ENCODE peak calls at places on chromosomes 2 and 18, in four cellular contexts. N, O, X and K are unnamed samples. For H3K4me1, the result is how much of the 10 kb centered on the place peaks cover.

GRCh38 chr2:191719938-191720337 is 42.0 kb downstream of the NABP1 start:
- DNase-seq in N (no peak), O (no peak), X (no peak), K (no peak)

GRCh38 chr18:48834421-48835011 is 116.2 kb downstream of the SMAD7 start:
- DNase-seq in N (peak), O (peak), X (peak), K (peak)

GRCh38 chr2:17620841-17621240 is 80.3 kb downstream of the VSNL1 start:
- DNase-seq in N (peak), O (no peak), X (no peak), K (no peak)

GRCh38 chr2:73999881-74000597 is 15.3 kb downstream of the TET3 start:
- DNase-seq in N (peak), O (no peak), X (no peak), K (no peak)

GRCh38 chr2:218259099-218259921 is 1.5 kb upstream of the GPBAR1 start:
- DNase-seq in N (peak), O (no peak), X (no peak), K (no peak)

GRCh38 chr2:77348821-77349220 is 173.4 kb downstream of the LRRTM4 start:
- DNase-seq in N (no peak), O (no peak), X (no peak), K (no peak)

GRCh38 chr2:118207889-118208288 is 119.6 kb downstream of the INSIG2 start:
- DNase-seq in N (no peak), O (no peak), X (no peak), K (no peak)

GRCh38 chr2:6027066-6027465 is 334.9 kb downstream of the SOX11 start:
- DNase-seq in N (no peak), O (no peak), X (no peak), K (no peak)

GRCh38 chr2:6290626-6291025 is 575.1 kb downstream of the CMPK2 start:
- DNase-seq in N (no peak), O (no peak), X (no peak), K (no peak)

GRCh38 chr2:18369750-18370149 is 190.7 kb downstream of the RDH14 start:
- DNase-seq in N (no peak), O (no peak), X (no peak), K (no peak)

GRCh38 chr2:27869763-27870162 is 20.4 kb downstream of the RBKS start:
- DNase-seq in N (no peak), O (no peak), X (no peak), K (no peak)

DNA sequence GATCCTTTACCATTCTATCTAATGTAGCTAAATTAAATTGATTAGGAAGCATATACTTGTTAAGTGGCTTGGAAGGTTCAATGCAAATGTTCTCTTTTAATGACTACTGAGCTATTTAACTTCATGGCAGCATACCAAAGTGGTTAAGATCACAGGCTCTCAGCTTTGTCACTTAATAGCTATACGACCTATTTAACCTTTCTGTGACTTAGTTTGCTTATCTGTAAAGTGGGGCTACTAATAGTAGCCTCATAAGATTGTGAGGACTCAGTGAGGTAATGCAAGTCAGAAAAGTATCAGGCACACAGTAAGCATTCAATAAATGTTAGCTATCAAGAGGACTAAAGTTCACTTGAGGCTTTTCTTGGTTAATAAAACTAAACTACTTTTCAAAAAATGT is 4.3 kb downstream of the CKAP2L start:
- DNase-seq in N (no peak), O (no peak), X (no peak), K (no peak)
- H3K4me1 ChIP-seq in N (under half), O (under half), X (under half), K (under half)

GRCh38 chr18:59502899-59503245 is 143.8 kb upstream of the LMAN1 start:
- DNase-seq in N (no peak), O (no peak), X (no peak), K (no peak)
- H3K27ac ChIP-seq in N (peak), O (no peak), X (no peak), K (no peak)

GRCh38 chr2:169849710-169850109 is 22.5 kb downstream of the UBR3 start:
- DNase-seq in N (no peak), O (no peak), X (no peak), K (no peak)
- H3K4me1 ChIP-seq in N (under half), O (half or more), X (under half), K (under half)

DNA sequence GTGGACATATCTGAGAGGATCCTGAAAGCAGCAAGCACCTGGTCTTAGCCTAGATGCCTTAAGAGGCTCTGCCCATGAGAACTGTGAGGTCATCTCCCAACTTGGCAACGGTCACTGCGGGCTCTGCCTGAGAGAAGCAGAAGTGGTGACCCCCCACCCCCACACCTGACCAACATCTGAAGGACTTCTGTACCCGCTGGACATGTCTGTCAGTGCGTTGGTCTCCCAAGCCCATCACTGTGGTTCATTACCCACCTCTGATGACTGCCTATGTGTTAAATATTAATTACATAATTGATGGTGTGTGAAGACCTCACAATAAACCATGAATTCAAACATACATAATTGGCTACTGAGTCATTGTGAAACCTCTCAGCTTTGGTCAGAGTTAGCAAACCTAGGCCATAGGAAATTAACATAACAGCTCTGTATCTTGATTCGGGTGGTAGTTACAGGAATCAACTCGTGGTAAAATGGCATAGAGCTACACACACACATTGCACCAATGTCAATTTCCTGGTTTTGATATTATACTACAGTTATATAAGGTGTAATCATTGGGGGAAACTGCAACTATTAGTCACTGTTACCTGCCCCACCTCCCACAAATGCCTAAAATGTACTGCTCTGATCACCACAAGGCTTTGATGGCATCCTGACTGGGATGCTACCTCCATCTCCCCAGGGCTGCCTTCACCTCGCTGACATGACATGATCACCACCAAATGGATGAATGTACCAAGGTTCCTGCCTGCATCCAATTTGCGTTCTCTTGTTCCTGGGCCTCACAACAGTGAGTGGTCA is 4.3 kb upstream of the GALNT1 start:
- DNase-seq in N (no peak), O (no peak), X (no peak), K (no peak)
- H3K27ac ChIP-seq in N (no peak), O (no peak), X (no peak), K (no peak)

DNA sequence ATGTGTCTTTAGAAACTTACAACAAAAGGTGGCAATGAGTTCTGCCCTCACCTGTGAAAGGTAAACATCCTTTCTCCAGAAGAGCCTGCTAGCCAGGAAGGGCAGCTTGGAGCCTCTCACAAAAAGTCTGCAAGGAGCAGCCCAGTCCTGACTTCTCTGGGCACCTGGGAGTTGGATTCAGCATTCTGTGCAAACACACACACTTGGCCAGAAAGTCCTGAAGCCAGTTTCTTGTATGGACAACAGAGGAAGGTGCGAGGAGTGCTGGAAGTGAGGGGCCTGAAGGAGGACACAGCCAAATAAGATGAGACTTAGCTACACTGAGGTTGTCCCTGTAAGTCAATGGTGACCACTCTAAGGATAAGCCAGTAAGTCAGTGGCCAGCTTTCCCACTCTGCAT is 52.4 kb upstream of the SLC1A4 start:
- DNase-seq in N (no peak), O (no peak), X (no peak), K (no peak)
- H3K4me1 ChIP-seq in N (under half), O (under half), X (under half), K (under half)